ENCODE peak calls at places on chromosomes 13 and 19, in nine cellular contexts. O is effector memory CD4-positive, alpha-beta T cell; L is CD8-positive, alpha-beta T cell; X is adipocyte; H is ascending aorta; N is PC-3; S is adrenal gland; J is vagina; Y is left ventricle myocardium inferior. R is an unnamed sample.
A peak's percentile ranks its signal among the peaks of the same experiment; 100 is the strongest.

GRCh38 chr13:75850915-75851314 is 214.8 kb downstream of the LMO7 start:
- DNase-seq in O (no peak), L (no peak), X (no peak), H (no peak), N (no peak), S (no peak), J (no peak), Y (no peak), R (no peak)

GRCh38 chr13:99656092-99656745 is 154.9 kb downstream of the TM9SF2 start:
- DNase-seq in O (peak; percentile 63), L (peak; percentile 80), X (peak; percentile 90), H (no peak), N (peak; percentile 72), S (peak; percentile 83), J (no peak), Y (peak; percentile 67), R (peak; percentile 88)

GRCh38 chr19:41253660-41254059 is 10.5 kb upstream of the HNRNPUL1 start:
- DNase-seq in O (no peak), L (no peak), X (no peak), H (no peak), N (no peak), S (no peak), J (no peak), Y (no peak), R (no peak)

GRCh38 chr13:27186295-27186694 is 14.7 kb upstream of the USP12 start:
- DNase-seq in O (no peak), L (no peak), X (no peak), H (no peak), N (peak; percentile 77), S (no peak), J (no peak), Y (no peak), R (no peak)

GRCh38 chr13:95075506-95075905 is 225.7 kb downstream of the ABCC4 start:
- DNase-seq in O (no peak), L (no peak), X (peak; percentile 48), H (no peak), N (no peak), S (no peak), J (no peak), Y (no peak), R (no peak)

GRCh38 chr19:38726284-38726673 is 18.0 kb downstream of the CAPN12 start:
- DNase-seq in O (no peak), L (peak; percentile 3), X (no peak), H (no peak), N (no peak), S (peak; percentile 33), J (no peak), Y (peak; percentile 10), R (no peak)

GRCh38 chr13:50379584-50379983 is 364.3 kb downstream of the KCNRG start:
- DNase-seq in O (no peak), L (no peak), X (no peak), H (no peak), N (no peak), S (no peak), J (no peak), Y (no peak), R (no peak)

GRCh38 chr13:39527961-39528720 is 74.9 kb downstream of the LHFPL6 start:
- DNase-seq in O (no peak), L (no peak), X (peak; percentile 90), H (no peak), N (peak; percentile 88), S (peak; percentile 62), J (no peak), Y (no peak), R (peak; percentile 83)

GRCh38 chr13:33578786-33579185 is 239.2 kb upstream of the RFC3 start:
- DNase-seq in O (no peak), L (no peak), X (no peak), H (no peak), N (no peak), S (no peak), J (no peak), Y (no peak), R (peak; percentile 54)

GRCh38 chr19:7415163-7415856 is 66.6 kb downstream of the ARHGEF18 start:
- DNase-seq in O (no peak), L (no peak), X (peak; percentile 18), H (no peak), N (no peak), S (no peak), J (no peak), Y (no peak), R (no peak)

GRCh38 chr19:52188822-52189744 is 769 bp upstream of the PPP2R1A start:
- DNase-seq in O (no peak), L (no peak), X (peak; percentile 85), H (peak; percentile 99), N (no peak), S (peak; percentile 88), J (peak; percentile 100), Y (peak; percentile 83), R (peak; percentile 61)

GRCh38 chr13:73893833-73894232 is 240.4 kb downstream of the KLF12 start:
- DNase-seq in O (no peak), L (no peak), X (no peak), H (no peak), N (no peak), S (no peak), J (no peak), Y (no peak), R (no peak)

DNA sequence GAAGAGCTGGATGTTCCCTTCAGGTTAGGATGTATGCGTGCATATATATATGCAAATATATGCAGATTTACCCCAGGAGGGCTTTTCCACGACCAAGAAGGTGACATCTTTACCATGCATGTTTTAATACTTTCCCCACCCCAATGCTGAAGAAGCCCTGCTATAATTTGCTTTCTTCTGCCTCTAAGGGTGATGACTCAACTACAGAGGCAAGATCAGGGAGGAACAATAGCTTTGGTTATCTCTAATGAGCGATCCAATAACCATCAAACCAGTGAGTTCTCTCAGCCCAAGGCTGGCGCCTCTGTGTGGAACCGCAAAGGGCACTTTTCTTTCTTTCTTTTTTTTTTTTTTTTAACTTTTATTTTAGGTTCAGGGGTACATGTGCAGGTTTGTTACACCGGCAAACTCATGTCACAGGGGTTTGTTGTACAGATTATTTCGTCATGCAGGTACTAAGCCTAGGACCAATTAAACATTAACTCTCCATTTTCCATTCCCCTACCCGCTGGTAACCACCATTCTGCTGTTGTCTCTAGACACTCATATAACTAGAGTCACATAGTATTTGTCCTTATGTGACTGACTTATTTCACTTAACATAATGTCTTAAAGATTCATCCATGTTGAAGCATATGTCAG is 25.7 kb upstream of the UBE2L5 start:
- DNase-seq in O (no peak), L (peak; percentile 34), X (no peak), H (no peak), N (peak; percentile 26), S (no peak), J (no peak), Y (no peak), R (no peak)
- H3K4me3 ChIP-seq in O (no peak overlapping the region), L (no peak overlapping the region), X (peak overlapping the region; percentile 82), H (peak overlapping the region; percentile 86), N (peak overlapping the region; percentile 78), S (no peak overlapping the region), J (no peak overlapping the region), Y (no peak overlapping the region), R (no peak overlapping the region)

DNA sequence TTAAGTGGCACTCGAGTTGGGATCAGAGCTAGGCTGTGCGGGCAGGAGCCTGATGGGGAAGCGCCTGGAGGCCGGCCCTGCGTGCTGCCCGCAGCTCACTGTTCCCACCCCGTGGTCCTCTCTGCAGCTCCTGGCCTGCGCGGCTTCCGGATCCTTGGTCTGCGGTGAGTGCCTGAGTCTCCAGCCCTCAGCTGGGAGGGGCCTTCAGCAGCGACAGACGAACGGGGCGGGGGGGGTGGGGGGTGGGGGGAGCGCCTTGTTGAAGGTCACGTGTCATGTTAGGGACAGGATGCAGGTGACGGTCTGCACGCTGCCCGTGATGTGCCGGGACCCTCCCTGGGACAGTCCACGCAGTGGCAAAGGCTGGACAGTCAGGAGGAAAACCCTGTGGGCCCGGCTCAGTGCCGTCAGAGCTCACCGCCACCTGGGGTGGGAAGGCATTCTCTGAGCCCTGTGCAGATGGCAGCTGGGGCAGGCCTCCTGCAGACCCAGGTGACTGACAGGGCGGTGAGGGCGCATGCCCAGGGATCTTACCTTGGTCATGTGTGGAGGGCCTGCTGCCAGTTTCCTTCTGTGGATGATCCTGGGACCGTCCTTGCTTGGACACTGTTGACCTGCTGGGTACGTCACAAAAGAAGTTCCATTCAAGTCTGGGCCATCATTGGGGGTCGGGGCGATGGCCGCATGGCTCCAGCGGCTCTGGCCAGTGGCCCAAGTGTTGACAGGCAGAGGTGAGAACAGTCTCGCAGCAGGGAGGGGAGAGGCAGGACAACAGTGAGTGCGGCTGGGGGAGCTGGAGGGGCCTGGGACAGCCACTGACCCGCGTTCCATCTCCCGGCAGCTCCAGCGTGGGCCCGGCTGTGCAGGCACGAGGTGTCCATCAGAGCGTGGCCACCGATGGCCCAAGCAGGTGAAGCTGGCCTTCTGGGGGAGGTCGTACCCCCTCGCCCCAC is 4.3 kb downstream of the NDUFS7 start:
- DNase-seq in O (no peak), L (no peak), X (no peak), H (no peak), N (no peak), S (no peak), J (no peak), Y (peak; percentile 40), R (no peak)
- H3K36me3 ChIP-seq in O (peaks cover 26% of the 10 kb centered on the region), L (peaks cover 17% of the 10 kb centered on the region), X (peaks cover 32% of the 10 kb centered on the region), H (peaks cover 60% of the 10 kb centered on the region), N (peaks cover 5% of the 10 kb centered on the region), S (peaks cover 43% of the 10 kb centered on the region), J (peaks cover 40% of the 10 kb centered on the region), Y (peaks cover 60% of the 10 kb centered on the region), R (peaks cover 25% of the 10 kb centered on the region)

DNA sequence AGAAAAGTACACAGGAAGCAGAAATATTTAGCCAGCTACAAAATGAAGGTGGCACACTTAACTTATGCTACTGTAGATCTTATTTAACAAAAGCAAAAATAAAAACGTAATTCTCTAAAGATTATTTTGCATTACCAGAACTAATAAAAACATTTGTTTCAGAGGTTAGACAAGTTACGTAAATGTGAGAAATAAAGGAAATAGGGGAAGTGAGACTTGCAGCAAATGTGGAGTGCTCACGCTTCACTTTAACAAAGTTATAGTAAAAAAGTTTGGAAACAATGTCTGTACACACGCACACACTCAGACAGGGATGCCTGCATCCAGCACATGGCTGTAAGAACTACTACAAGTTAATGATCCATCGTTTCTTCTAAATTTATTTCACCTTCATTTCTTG is 83.7 kb downstream of the NALCN start:
- DNase-seq in O (no peak), L (no peak), X (no peak), H (no peak), N (no peak), S (no peak), J (no peak), Y (no peak), R (no peak)
- H3K9me3 ChIP-seq in O (no peaks in the 10 kb centered on the region), L (no peaks in the 10 kb centered on the region), X (no peaks in the 10 kb centered on the region), H (no peaks in the 10 kb centered on the region), N (no peaks in the 10 kb centered on the region), S (no peaks in the 10 kb centered on the region), J (no peaks in the 10 kb centered on the region), Y (no peaks in the 10 kb centered on the region), R (no peaks in the 10 kb centered on the region)

DNA sequence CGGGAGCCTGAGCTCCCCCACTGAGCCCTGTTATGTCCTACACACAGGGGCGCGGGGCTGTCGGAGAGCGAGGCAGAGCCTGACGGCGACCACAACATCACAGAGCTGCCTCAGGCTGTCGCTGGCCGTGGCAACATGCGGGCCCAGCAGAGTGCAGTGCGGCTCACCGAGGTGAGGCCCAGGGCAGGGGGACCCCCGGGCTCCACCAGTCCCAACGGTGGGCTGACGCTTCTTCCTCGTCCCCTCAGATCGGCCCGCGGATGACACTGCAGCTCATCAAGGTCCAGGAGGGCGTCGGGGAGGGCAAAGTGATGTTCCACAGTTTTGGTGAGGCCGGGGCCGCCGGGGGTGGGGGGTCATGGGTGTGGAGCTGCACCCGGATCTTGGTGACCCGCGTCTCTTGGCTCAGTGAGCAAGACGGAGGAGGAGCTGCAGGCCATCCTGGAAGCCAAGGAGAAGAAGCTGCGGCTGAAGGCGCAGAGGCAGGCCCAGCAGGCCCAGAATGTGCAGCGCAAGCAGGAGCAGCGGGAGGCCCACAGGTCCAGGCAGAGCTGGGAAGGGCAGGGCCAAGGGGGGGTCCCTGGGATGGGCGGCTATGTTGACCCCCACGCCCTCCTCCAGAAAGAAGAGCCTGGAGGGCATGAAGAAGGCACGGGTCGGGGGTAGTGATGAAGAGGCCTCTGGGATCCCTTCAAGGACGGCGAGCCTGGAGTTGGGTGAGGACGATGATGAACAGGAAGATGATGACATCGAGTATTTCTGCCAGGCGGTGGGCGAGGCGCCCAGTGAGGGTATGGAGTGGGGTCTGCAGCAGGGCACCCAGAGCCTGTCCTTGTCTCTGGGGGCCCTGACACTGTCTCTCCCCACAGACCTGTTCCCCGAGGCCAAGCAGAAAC is 1.2 kb upstream of the P2RY11 start:
- DNase-seq in O (no peak), L (no peak), X (no peak), H (no peak), N (no peak), S (no peak), J (peak; percentile 92), Y (no peak), R (no peak)
- H3K4me3 ChIP-seq in O (no peak overlapping the region), L (no peak overlapping the region), X (no peak overlapping the region), H (no peak overlapping the region), N (no peak overlapping the region), S (no peak overlapping the region), J (no peak overlapping the region), Y (no peak overlapping the region), R (no peak overlapping the region)

R was measured in cardiac muscle cell.